ENCODE peak calls at places on chromosomes 16 and 17, in eight cellular contexts. C is MM.1S, Q is SK-N-SH, Y is tibial artery, J is GM12878, F is body of pancreas, O is transverse colon, H is suprapubic skin. X is an unnamed sample.

GRCh38 chr17:2442166-2442565 is 41.3 kb upstream of the MNT start:
- DNase-seq in H (no peak), O (no peak), Q (no peak), Y (no peak), J (no peak), F (no peak), C (no peak), X (no peak)

GRCh38 chr16:59108374-59108773 is 374.3 kb upstream of the GOT2 start:
- DNase-seq in F (no peak), Q (no peak), H (no peak), O (no peak), J (no peak), C (no peak), Y (no peak), X (no peak)

GRCh38 chr17:60534010-60534555 is 8.0 kb upstream of the APPBP2 start:
- DNase-seq in F (no peak), J (no peak), Y (no peak), O (no peak), H (no peak), C (no peak), Q (no peak), X (no peak)

GRCh38 chr16:85205747-85206471 is 93.6 kb upstream of the CIBAR2 start:
- DNase-seq in Y (no peak), F (peak), O (no peak), C (no peak), Q (peak), H (no peak), J (no peak), X (no peak)

GRCh38 chr17:2731807-2732206 is 17.6 kb downstream of the CCDC92B start:
- DNase-seq in F (no peak), Y (no peak), J (no peak), C (no peak), Q (no peak), O (no peak), H (no peak), X (no peak)

GRCh38 chr17:78281249-78281865 is 49.9 kb downstream of the TMEM235 start:
- DNase-seq in O (no peak), C (no peak), H (no peak), Y (no peak), J (no peak), Q (no peak), F (no peak), X (no peak)

GRCh38 chr16:90020838-90021382 is 1.7 kb upstream of the DBNDD1 start:
- DNase-seq in Q (peak), C (no peak), Y (no peak), F (no peak), J (no peak), O (no peak), H (no peak), X (no peak)

GRCh38 chr16:3266873-3267537 is 10.6 kb upstream of the MEFV start:
- DNase-seq in F (peak), J (no peak), C (no peak), H (no peak), Y (no peak), Q (peak), O (no peak), X (peak)

GRCh38 chr17:32341857-32342602 is at the start of gene C17orf75:
- DNase-seq in Q (peak), Y (peak), C (peak), O (peak), J (peak), H (peak), F (peak), X (peak)

GRCh38 chr17:46212634-46213435 is 19.6 kb upstream of the KANSL1 start:
- DNase-seq in H (no peak), O (peak), Y (peak), F (peak), Q (peak), C (peak), J (no peak), X (peak)

GRCh38 chr16:63702981-63703590 is 1418.8 kb downstream of the CDH11 start:
- DNase-seq in J (no peak), F (peak), H (no peak), C (no peak), Y (no peak), O (no peak), Q (no peak), X (no peak)

GRCh38 chr17:1562178-1562643 is 381 bp downstream of the PITPNA start:
- DNase-seq in Y (no peak), O (peak), H (no peak), Q (peak), J (no peak), C (no peak), F (no peak), X (no peak)

GRCh38 chr16:48126801-48127644 is 28.8 kb downstream of the ABCC12 start:
- DNase-seq in O (no peak), C (no peak), H (no peak), J (no peak), F (peak), Q (no peak), Y (no peak), X (no peak)

GRCh38 chr17:43719578-43719977 is 39.0 kb downstream of the SOST start:
- DNase-seq in H (no peak), F (no peak), Y (no peak), Q (no peak), O (no peak), C (no peak), J (no peak), X (no peak)

GRCh38 chr17:21041753-21042433 is 918 bp downstream of the USP22 start:
- DNase-seq in H (peak), O (peak), J (no peak), Y (peak), F (peak), Q (peak), C (peak), X (peak)

GRCh38 chr17:21037117-21037803 is 5.6 kb downstream of the USP22 start:
- DNase-seq in H (no peak), Y (no peak), J (no peak), O (no peak), Q (no peak), C (no peak), F (no peak), X (no peak)

GRCh38 chr17:21042434-21043295 is at the start of gene USP22:
- DNase-seq in O (no peak), Y (no peak), F (peak), Q (peak), H (no peak), C (no peak), J (no peak), X (peak)

GRCh38 chr17:21043296-21044232 is 753 bp upstream of the USP22 start:
- DNase-seq in H (peak), F (peak), Q (no peak), C (peak), Y (peak), J (peak), O (peak), X (peak)

GRCh38 chr17:21039839-21040575 is 2.8 kb downstream of the USP22 start:
- DNase-seq in Q (peak), C (peak), J (no peak), O (no peak), F (peak), H (no peak), Y (peak), X (peak)
- TF ChIP-seq CTCF in Q (peak), C (peak), J (peak), O (peak), F (peak), H (no peak), Y (peak), X (peak)

DNA sequence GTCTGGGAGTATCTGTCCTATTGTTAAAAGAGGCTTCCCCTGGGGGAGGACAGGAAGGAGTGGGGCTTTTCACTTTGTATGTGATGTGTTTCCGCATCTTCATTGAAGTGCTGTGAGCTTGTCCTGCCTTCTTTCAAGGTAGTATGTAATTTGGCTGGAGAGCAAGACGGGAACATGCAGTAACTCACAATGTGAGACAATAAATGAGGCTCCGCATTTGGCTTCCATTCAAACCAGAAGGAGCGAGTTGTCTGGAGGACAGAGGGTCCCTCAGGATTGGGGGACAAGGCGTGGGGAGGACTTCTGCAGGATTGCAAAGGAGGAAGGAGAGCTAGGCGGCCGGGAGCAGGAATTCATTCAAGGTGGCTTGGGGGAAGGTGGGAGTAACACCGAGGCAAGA is 203.5 kb downstream of the RBFOX3 start:
- DNase-seq in F (no peak), H (no peak), J (no peak), Y (no peak), Q (no peak), C (no peak), O (no peak), X (no peak)
- TF ChIP-seq CTCF in F (no peak), H (no peak), J (no peak), Y (no peak), Q (no peak), C (no peak), O (no peak), X (no peak)

GRCh38 chr16:28597692-28598261 is 927 bp upstream of the SULT1A2 start:
- DNase-seq in F (peak), Q (no peak), C (peak), H (no peak), O (no peak), J (no peak), Y (no peak), X (peak)
- TF ChIP-seq CTCF in F (no peak), Q (no peak), C (peak), H (no peak), O (no peak), J (no peak), Y (no peak), X (no peak)

GRCh38 chr16:8797364-8798173 is at the start of the genes PMM2 and TMEM186:
- DNase-seq in F (peak), Q (peak), Y (peak), J (peak), C (peak), O (peak), H (peak), X (peak)
- TF ChIP-seq CTCF in F (no peak), Q (no peak), Y (no peak), J (no peak), C (no peak), O (no peak), H (no peak), X (no peak)

GRCh38 chr17:77145635-77146632 is 5.2 kb downstream of the SEC14L1 start:
- DNase-seq in J (peak), C (peak), O (peak), Q (peak), F (peak), Y (peak), H (peak), X (peak)
- TF ChIP-seq CTCF in J (peak), C (peak), O (no peak), Q (peak), F (peak), Y (peak), H (no peak), X (no peak)

DNA sequence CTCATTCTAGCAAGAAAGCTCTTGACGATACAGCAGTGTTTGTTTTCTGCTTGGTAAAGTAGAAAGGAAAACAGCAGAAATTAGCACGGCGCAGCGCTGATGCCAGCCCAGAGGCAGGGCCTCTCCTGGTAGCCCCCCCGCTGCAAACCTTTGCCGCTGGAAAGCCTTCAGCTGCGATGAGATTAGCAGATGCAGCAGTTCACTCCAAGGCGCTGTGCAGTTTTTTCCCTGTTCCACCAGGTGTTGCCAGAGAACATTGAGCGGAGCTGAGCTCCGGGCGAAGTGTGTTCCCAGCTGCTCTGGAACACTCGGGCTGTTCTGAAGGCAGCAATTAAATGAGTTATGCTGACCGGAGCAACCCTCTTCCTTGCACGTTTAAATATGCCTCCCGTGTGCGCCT is 72.5 kb downstream of the RBFOX1 start:
- DNase-seq in C (no peak), O (no peak), J (no peak), H (no peak), Q (peak), F (peak), Y (no peak), X (no peak)
- TF ChIP-seq CTCF in C (no peak), O (no peak), J (no peak), H (no peak), Q (no peak), F (peak), Y (no peak), X (no peak)

GRCh38 chr17:4948166-4948996 is at the start of gene PFN1:
- DNase-seq in Q (peak), H (peak), O (peak), J (peak), Y (peak), F (peak), C (peak), X (peak)
- TF ChIP-seq CTCF in Q (no peak), H (no peak), O (no peak), J (no peak), Y (no peak), F (no peak), C (no peak), X (no peak)

GRCh38 chr16:19523184-19523558 is 571 bp upstream of the CCP110 start:
- DNase-seq in F (no peak), J (no peak), H (no peak), Q (no peak), C (no peak), O (no peak), Y (no peak), X (no peak)

GRCh38 chr16:19524356-19524865 is 669 bp downstream of the CCP110 start:
- DNase-seq in C (peak), O (no peak), H (no peak), J (no peak), F (no peak), Y (no peak), Q (peak), X (no peak)

GRCh38 chr16:19522369-19523159 is 666 bp upstream of the GDE1 start:
- DNase-seq in Y (no peak), J (no peak), O (no peak), H (no peak), C (no peak), Q (no peak), F (no peak), X (no peak)

GRCh38 chr16:19524866-19525723 is 1.4 kb downstream of the CCP110 start:
- DNase-seq in Q (peak), H (no peak), O (no peak), F (no peak), Y (no peak), J (peak), C (peak), X (no peak)

DNA sequence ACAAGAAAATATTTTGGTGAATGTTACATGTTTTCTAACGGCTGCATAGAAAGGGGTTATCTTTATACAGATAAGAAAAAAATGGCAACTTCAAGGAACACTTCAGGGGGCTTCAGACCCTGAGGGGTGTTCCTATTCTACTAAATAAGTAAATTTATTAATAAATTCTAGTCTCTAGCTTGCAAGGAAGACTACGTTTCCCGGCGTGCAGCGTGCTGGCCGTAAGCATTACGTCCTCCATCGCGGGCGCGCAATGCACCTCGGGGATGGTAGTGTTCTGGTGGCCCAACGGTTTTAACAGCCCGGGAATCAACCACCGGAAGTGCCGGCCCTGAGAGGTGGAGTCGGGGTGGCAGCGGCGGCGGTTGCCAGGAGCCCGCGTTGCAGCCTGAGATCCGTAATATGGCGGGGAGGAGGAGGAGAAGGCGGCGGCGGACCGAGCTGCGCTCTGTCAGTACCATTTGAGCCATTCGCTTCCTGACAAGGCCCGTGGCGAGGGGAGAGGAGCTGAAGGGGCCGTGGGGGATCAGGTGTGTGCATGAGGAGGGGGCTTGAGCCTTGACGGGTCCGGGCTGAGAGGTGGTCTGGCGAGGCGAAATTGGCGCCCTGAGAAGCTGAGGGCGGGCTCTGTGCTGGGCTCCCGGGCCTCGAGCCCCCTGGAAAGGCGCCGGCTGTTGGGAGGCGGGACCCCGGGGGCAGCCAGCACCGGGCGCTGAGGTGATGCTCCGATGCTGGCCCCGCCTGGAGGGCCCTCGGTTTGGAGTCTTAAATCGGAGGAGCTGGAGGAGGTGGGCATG is at the start of gene CCP110:
- DNase-seq in Q (peak), Y (peak), H (peak), J (peak), F (peak), C (peak), O (peak), X (peak)
- TF ChIP-seq CTCF in Q (no peak), Y (no peak), H (no peak), J (no peak), F (no peak), C (no peak), O (no peak), X (no peak)

DNA sequence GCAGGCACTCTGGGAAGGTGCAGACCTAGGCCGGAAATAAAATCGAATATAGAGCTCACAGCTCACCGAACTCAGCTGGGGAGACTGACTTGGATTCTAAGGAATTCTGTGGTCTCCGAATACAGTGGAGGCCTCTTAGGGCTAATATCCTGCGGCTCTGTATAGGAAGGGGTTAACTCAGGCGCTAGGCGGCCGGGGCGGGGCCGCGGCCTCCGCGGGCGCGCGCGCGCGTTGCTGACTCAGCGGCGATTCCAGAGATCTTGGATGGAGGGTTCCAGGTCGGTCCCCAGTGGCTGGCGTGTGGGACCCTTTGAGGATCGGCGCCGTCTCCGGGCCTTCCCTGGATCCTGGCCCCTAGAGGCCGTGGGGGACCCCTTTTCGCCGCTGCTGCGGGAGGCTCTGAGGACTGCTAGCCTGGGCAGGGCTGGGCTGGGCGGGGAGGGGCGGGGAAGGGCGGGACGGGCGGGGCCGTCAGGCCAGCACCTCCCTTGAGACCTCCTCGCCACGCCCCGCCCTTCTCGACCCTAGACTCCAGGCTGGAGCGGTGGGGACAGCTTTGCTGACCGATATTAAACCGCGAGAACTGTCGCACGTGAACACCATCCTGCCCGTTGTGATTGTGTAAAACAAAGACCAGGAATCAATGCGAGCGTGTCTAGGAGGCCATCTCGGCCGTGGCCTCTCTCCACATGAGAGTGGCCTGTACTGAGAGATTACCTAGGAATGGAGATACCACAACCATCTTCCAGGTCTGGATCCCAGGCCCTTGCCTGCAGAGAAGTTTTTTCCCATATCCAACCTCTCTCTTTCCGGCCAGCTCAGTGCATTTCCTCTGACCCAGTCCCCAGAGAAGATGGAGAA is 1.4 kb upstream of the PLEKHH3 start:
- DNase-seq in O (peak), H (peak), C (peak), Y (peak), Q (peak), J (no peak), F (peak), X (peak)
- TF ChIP-seq CTCF in O (no peak), H (no peak), C (no peak), Y (no peak), Q (no peak), J (no peak), F (no peak), X (no peak)